ENCODE peak calls at places on chromosomes 12 and 14, in seven cellular contexts. One of them, this sample, is unnamed.

GRCh38 chr12:2229661-2230539 is 177.1 kb downstream of the CACNA1C start:
- DNase-seq in HTR-8/SVneo: no peak
- DNase-seq in stimulated activated CD4-positive, alpha-beta T cell treated with anti-CD3 and anti-CD28 coated beads, Interleukin-1b, Interleukin-23, amount 100 ng/mL, for 1 hour: no peak
- DNase-seq in CD4-positive, alpha-beta T cell: no peak
- DNase-seq in fibroblast of pulmonary artery: no peak
- DNase-seq in WTC11: peak; percentile 63
- DNase-seq in H9: peak; percentile 89
- DNase-seq in this sample: peak; percentile 78

GRCh38 chr14:93655078-93655750 is 133.1 kb downstream of the PRIMA1 start:
- DNase-seq in CD4-positive, alpha-beta T cell: no peak
- DNase-seq in WTC11: peak; percentile 17
- DNase-seq in fibroblast of pulmonary artery: peak; percentile 58
- DNase-seq in H9: peak; percentile 32
- DNase-seq in stimulated activated CD4-positive, alpha-beta T cell treated with anti-CD3 and anti-CD28 coated beads, Interleukin-1b, Interleukin-23, amount 100 ng/mL, for 1 hour: no peak
- DNase-seq in HTR-8/SVneo: peak; percentile 56
- DNase-seq in this sample: peak; percentile 97

GRCh38 chr14:93100098-93100497 is 15.6 kb downstream of the ITPK1 start:
- DNase-seq in HTR-8/SVneo: no peak
- DNase-seq in stimulated activated CD4-positive, alpha-beta T cell treated with anti-CD3 and anti-CD28 coated beads, Interleukin-1b, Interleukin-23, amount 100 ng/mL, for 1 hour: no peak
- DNase-seq in CD4-positive, alpha-beta T cell: no peak
- DNase-seq in H9: no peak
- DNase-seq in fibroblast of pulmonary artery: no peak
- DNase-seq in WTC11: no peak
- DNase-seq in this sample: peak; percentile 43

GRCh38 chr14:90576981-90577660 is 180.3 kb downstream of the CALM1 start:
- DNase-seq in fibroblast of pulmonary artery: no peak
- DNase-seq in HTR-8/SVneo: no peak
- DNase-seq in CD4-positive, alpha-beta T cell: no peak
- DNase-seq in stimulated activated CD4-positive, alpha-beta T cell treated with anti-CD3 and anti-CD28 coated beads, Interleukin-1b, Interleukin-23, amount 100 ng/mL, for 1 hour: no peak
- DNase-seq in H9: no peak
- DNase-seq in WTC11: no peak
- DNase-seq in this sample: no peak

GRCh38 chr12:70290126-70290525 is 46.9 kb downstream of the CNOT2 start:
- DNase-seq in H9: no peak
- DNase-seq in CD4-positive, alpha-beta T cell: no peak
- DNase-seq in WTC11: no peak
- DNase-seq in stimulated activated CD4-positive, alpha-beta T cell treated with anti-CD3 and anti-CD28 coated beads, Interleukin-1b, Interleukin-23, amount 100 ng/mL, for 1 hour: no peak
- DNase-seq in HTR-8/SVneo: no peak
- DNase-seq in fibroblast of pulmonary artery: no peak
- DNase-seq in this sample: peak; percentile 29

GRCh38 chr12:55636116-55636655 is 506 bp upstream of the OR10P1 start:
- DNase-seq in WTC11: no peak
- DNase-seq in stimulated activated CD4-positive, alpha-beta T cell treated with anti-CD3 and anti-CD28 coated beads, Interleukin-1b, Interleukin-23, amount 100 ng/mL, for 1 hour: no peak
- DNase-seq in HTR-8/SVneo: no peak
- DNase-seq in CD4-positive, alpha-beta T cell: no peak
- DNase-seq in fibroblast of pulmonary artery: no peak
- DNase-seq in H9: no peak
- DNase-seq in this sample: no peak

GRCh38 chr12:89709157-89709993 is 737 bp upstream of the ATP2B1 start:
- DNase-seq in fibroblast of pulmonary artery: peak; percentile 99
- DNase-seq in CD4-positive, alpha-beta T cell: peak; percentile 99
- DNase-seq in stimulated activated CD4-positive, alpha-beta T cell treated with anti-CD3 and anti-CD28 coated beads, Interleukin-1b, Interleukin-23, amount 100 ng/mL, for 1 hour: peak; percentile 97
- DNase-seq in H9: peak; percentile 99
- DNase-seq in HTR-8/SVneo: peak; percentile 93
- DNase-seq in WTC11: peak; percentile 97
- DNase-seq in this sample: peak; percentile 98

GRCh38 chr12:121145221-121145620 is 12.5 kb downstream of the P2RX7 start:
- DNase-seq in HTR-8/SVneo: no peak
- DNase-seq in fibroblast of pulmonary artery: peak; percentile 21
- DNase-seq in CD4-positive, alpha-beta T cell: no peak
- DNase-seq in H9: no peak
- DNase-seq in stimulated activated CD4-positive, alpha-beta T cell treated with anti-CD3 and anti-CD28 coated beads, Interleukin-1b, Interleukin-23, amount 100 ng/mL, for 1 hour: no peak
- DNase-seq in WTC11: no peak
- DNase-seq in this sample: no peak

GRCh38 chr12:89529738-89530137 is 3.9 kb upstream of the POC1B start:
- DNase-seq in CD4-positive, alpha-beta T cell: no peak
- DNase-seq in WTC11: no peak
- DNase-seq in HTR-8/SVneo: peak; percentile 45
- DNase-seq in stimulated activated CD4-positive, alpha-beta T cell treated with anti-CD3 and anti-CD28 coated beads, Interleukin-1b, Interleukin-23, amount 100 ng/mL, for 1 hour: no peak
- DNase-seq in fibroblast of pulmonary artery: peak; percentile 81
- DNase-seq in H9: no peak
- DNase-seq in this sample: peak; percentile 30

GRCh38 chr14:92633724-92634123 is 114.7 kb downstream of the LGMN start:
- DNase-seq in fibroblast of pulmonary artery: peak; percentile 34
- DNase-seq in HTR-8/SVneo: no peak
- DNase-seq in CD4-positive, alpha-beta T cell: no peak
- DNase-seq in stimulated activated CD4-positive, alpha-beta T cell treated with anti-CD3 and anti-CD28 coated beads, Interleukin-1b, Interleukin-23, amount 100 ng/mL, for 1 hour: no peak
- DNase-seq in H9: no peak
- DNase-seq in WTC11: no peak
- DNase-seq in this sample: no peak

GRCh38 chr14:34475163-34475562 is 13.1 kb upstream of the SPTSSA start:
- DNase-seq in HTR-8/SVneo: no peak
- DNase-seq in fibroblast of pulmonary artery: no peak
- DNase-seq in H9: no peak
- DNase-seq in CD4-positive, alpha-beta T cell: no peak
- DNase-seq in stimulated activated CD4-positive, alpha-beta T cell treated with anti-CD3 and anti-CD28 coated beads, Interleukin-1b, Interleukin-23, amount 100 ng/mL, for 1 hour: no peak
- DNase-seq in WTC11: no peak
- DNase-seq in this sample: no peak

GRCh38 chr12:42932937-42933336 is 343.4 kb upstream of the PRICKLE1 start:
- DNase-seq in HTR-8/SVneo: no peak
- DNase-seq in fibroblast of pulmonary artery: no peak
- DNase-seq in stimulated activated CD4-positive, alpha-beta T cell treated with anti-CD3 and anti-CD28 coated beads, Interleukin-1b, Interleukin-23, amount 100 ng/mL, for 1 hour: no peak
- DNase-seq in H9: no peak
- DNase-seq in CD4-positive, alpha-beta T cell: no peak
- DNase-seq in WTC11: no peak
- DNase-seq in this sample: no peak

GRCh38 chr14:52949711-52950409 is 990 bp downstream of the FERMT2 start:
- DNase-seq in fibroblast of pulmonary artery: peak; percentile 59
- DNase-seq in H9: no peak
- DNase-seq in WTC11: no peak
- DNase-seq in CD4-positive, alpha-beta T cell: no peak
- DNase-seq in stimulated activated CD4-positive, alpha-beta T cell treated with anti-CD3 and anti-CD28 coated beads, Interleukin-1b, Interleukin-23, amount 100 ng/mL, for 1 hour: no peak
- DNase-seq in HTR-8/SVneo: peak; percentile 57
- DNase-seq in this sample: no peak